ENCODE peak calls at places on chromosomes 13 and 19, in nine cellular contexts. P is NCI-H146; W is lower lobe of right lung; I is amniotic stem cell; L is RWPE1; H is activated CD4-positive, alpha-beta T cell treated with anti-CD3 and anti-CD28 coated beads for 48 hours; J is GM04503; Q is cardiac fibroblast; D is NAMALWA. M is an unnamed sample.

GRCh38 chr19:35828694-35829301 is 16.2 kb upstream of the PRODH2 start:
- DNase-seq in P (no peak), W (no peak), I (peak), L (peak), H (peak), J (no peak), Q (peak), D (peak), M (no peak)

GRCh38 chr19:28351761-28352160 is 861.2 kb downstream of the UQCRFS1 start:
- DNase-seq in P (no peak), W (no peak), I (no peak), L (no peak), H (no peak), J (peak), Q (no peak), D (no peak), M (no peak)

GRCh38 chr19:23071087-23071511 is 45.7 kb upstream of the ZNF730 start:
- DNase-seq in P (peak), W (no peak), I (no peak), L (no peak), H (peak), J (peak), Q (peak), D (no peak), M (no peak)

GRCh38 chr19:16509141-16510061 is 13.2 kb downstream of the C19orf44 start:
- DNase-seq in P (no peak), W (no peak), I (no peak), L (no peak), H (no peak), J (no peak), Q (peak), D (no peak), M (no peak)

GRCh38 chr13:29101404-29101803 is 281.3 kb downstream of the MTUS2 start:
- DNase-seq in P (no peak), W (no peak), I (no peak), L (no peak), H (no peak), J (no peak), Q (no peak), D (no peak), M (no peak)

GRCh38 chr13:89740994-89741678 is 1606.4 kb upstream of the MIR17HG start:
- DNase-seq in P (no peak), W (no peak), I (no peak), L (no peak), H (no peak), J (no peak), Q (peak), D (no peak), M (no peak)

GRCh38 chr19:47723573-47723923 is 10.3 kb downstream of the EHD2 start:
- DNase-seq in P (peak), W (peak), I (peak), L (no peak), H (peak), J (no peak), Q (peak), D (peak), M (no peak)

GRCh38 chr19:12864721-12865715 is 16.2 kb downstream of the DNASE2 start:
- DNase-seq in P (no peak), W (no peak), I (no peak), L (no peak), H (no peak), J (no peak), Q (no peak), D (no peak), M (no peak)

GRCh38 chr13:45367358-45367757 is 26.4 kb upstream of the TPT1 start:
- DNase-seq in P (peak), W (peak), I (peak), L (peak), H (peak), J (peak), Q (peak), D (peak), M (peak)

GRCh38 chr19:9586764-9587163 is 2.5 kb upstream of the ZNF121 start:
- DNase-seq in P (peak), W (peak), I (peak), L (peak), H (peak), J (no peak), Q (peak), D (peak), M (no peak)

GRCh38 chr19:49133621-49134454 is 14.5 kb downstream of the PPFIA3 start:
- DNase-seq in P (peak), W (peak), I (no peak), L (peak), H (peak), J (no peak), Q (peak), D (peak), M (no peak)

GRCh38 chr19:5447700-5448311 is 7.4 kb upstream of the ZNRF4 start:
- DNase-seq in P (no peak), W (no peak), I (no peak), L (no peak), H (no peak), J (no peak), Q (no peak), D (peak), M (no peak)

GRCh38 chr13:52001120-52001731 is 10.0 kb downstream of the ATP7B start:
- DNase-seq in P (peak), W (no peak), I (no peak), L (peak), H (no peak), J (peak), Q (peak), D (peak), M (peak)

GRCh38 chr19:15107056-15108010 is at the start of gene SYDE1:
- DNase-seq in P (no peak), W (no peak), I (peak), L (peak), H (peak), J (no peak), Q (peak), D (no peak), M (no peak)

GRCh38 chr19:35755550-35756371 is 1.1 kb downstream of the HSPB6 start:
- DNase-seq in P (peak), W (no peak), I (no peak), L (no peak), H (peak), J (no peak), Q (peak), D (no peak), M (no peak)

GRCh38 chr13:36001561-36001960 is 129.6 kb downstream of the DCLK1 start:
- DNase-seq in P (no peak), W (no peak), I (no peak), L (no peak), H (no peak), J (no peak), Q (no peak), D (no peak), M (no peak)

GRCh38 chr19:56348289-56348877 is 33.7 kb upstream of the ZSCAN5A start:
- DNase-seq in P (peak), W (no peak), I (no peak), L (no peak), H (peak), J (no peak), Q (peak), D (peak), M (no peak)

GRCh38 chr13:58032676-58033440 is 401.3 kb downstream of the PCDH17 start:
- DNase-seq in P (no peak), W (no peak), I (no peak), L (no peak), H (no peak), J (no peak), Q (no peak), D (no peak), M (no peak)

GRCh38 chr19:2922987-2923386 is 21.8 kb downstream of the ZNF77 start:
- DNase-seq in P (peak), W (no peak), I (no peak), L (no peak), H (no peak), J (no peak), Q (peak), D (no peak), M (no peak)

GRCh38 chr13:99347911-99348451 is 40.8 kb upstream of the GPR183 start:
- DNase-seq in P (no peak), W (no peak), I (no peak), L (no peak), H (no peak), J (no peak), Q (no peak), D (peak), M (no peak)

GRCh38 chr13:25630327-25630726 is 258.6 kb downstream of the ATP8A2 start:
- DNase-seq in P (no peak), W (no peak), I (no peak), L (no peak), H (no peak), J (no peak), Q (no peak), D (no peak), M (no peak)

GRCh38 chr19:34960103-34960805 is 3.8 kb downstream of the ZNF792 start:
- DNase-seq in P (no peak), W (no peak), I (no peak), L (no peak), H (no peak), J (peak), Q (peak), D (no peak), M (no peak)

GRCh38 chr13:99265823-99266426 is 7.7 kb upstream of the GPR18 start:
- DNase-seq in P (peak), W (no peak), I (peak), L (peak), H (no peak), J (no peak), Q (peak), D (peak), M (no peak)

GRCh38 chr13:51704399-51705306 is 99.3 kb downstream of the DHRS12 start:
- DNase-seq in P (no peak), W (no peak), I (no peak), L (no peak), H (no peak), J (no peak), Q (no peak), D (no peak), M (no peak)

GRCh38 chr13:78404961-78405360 is 198.4 kb downstream of the POU4F1 start:
- DNase-seq in P (no peak), W (no peak), I (no peak), L (no peak), H (no peak), J (no peak), Q (no peak), D (no peak), M (no peak)

GRCh38 chr19:55441692-55442321 is 1.3 kb downstream of the SHISA7 start:
- DNase-seq in P (peak), W (no peak), I (no peak), L (no peak), H (peak), J (no peak), Q (no peak), D (no peak), M (no peak)

M was measured in GM12892.